ENCODE peak calls at places on chromosomes 11 and 22, in seven cellular contexts. G, H, L, P, Q, T and A are unnamed samples.

GRCh38 chr11:111911563-111912401 is at the start of gene CRYAB:
- DNase-seq in G (no peak), H (no peak), L (peak; percentile 82), P (peak; percentile 89), Q (peak; percentile 90), T (peak; percentile 95), A (peak; percentile 96)

GRCh38 chr22:39624501-39624821 is 53.9 kb downstream of the CACNA1I start:
- DNase-seq in G (no peak), H (no peak), L (no peak), P (no peak), Q (no peak), T (no peak), A (no peak)

GRCh38 chr11:44065161-44065571 is 904 bp upstream of the ACCS start:
- DNase-seq in G (no peak), H (no peak), L (no peak), P (no peak), Q (no peak), T (no peak), A (no peak)

GRCh38 chr22:26671317-26672059 is 14.1 kb downstream of the MIAT start:
- DNase-seq in G (peak; percentile 73), H (peak; percentile 78), L (peak; percentile 60), P (no peak), Q (peak; percentile 33), T (peak; percentile 44), A (no peak)

GRCh38 chr11:125245299-125245698 is 80.7 kb downstream of the PKNOX2 start:
- DNase-seq in G (no peak), H (no peak), L (no peak), P (no peak), Q (no peak), T (no peak), A (no peak)

GRCh38 chr11:46972821-46973220 is 36.3 kb downstream of the CSTPP1 start:
- DNase-seq in G (no peak), H (no peak), L (no peak), P (no peak), Q (no peak), T (no peak), A (no peak)

GRCh38 chr11:44312876-44313275 is 2.9 kb upstream of the ALX4 start:
- DNase-seq in G (no peak), H (no peak), L (no peak), P (no peak), Q (no peak), T (no peak), A (no peak)

GRCh38 chr11:62472063-62472884 is 53.4 kb downstream of the SCGB1A1 start:
- DNase-seq in G (no peak), H (no peak), L (peak; percentile 40), P (no peak), Q (peak; percentile 33), T (no peak), A (no peak)

GRCh38 chr11:120881591-120881990 is 142.3 kb upstream of the TBCEL start:
- DNase-seq in G (no peak), H (no peak), L (no peak), P (no peak), Q (no peak), T (no peak), A (no peak)

GRCh38 chr22:35629406-35630234 is 12.5 kb upstream of the MB start:
- DNase-seq in G (no peak), H (peak; percentile 46), L (peak; percentile 84), P (no peak), Q (peak; percentile 70), T (peak; percentile 68), A (no peak)

GRCh38 chr11:68332186-68332585 is 19.8 kb downstream of the LRP5 start:
- DNase-seq in G (no peak), H (no peak), L (no peak), P (no peak), Q (no peak), T (peak; percentile 17), A (no peak)

GRCh38 chr11:75328426-75329277 is 22.8 kb downstream of the ARRB1 start:
- DNase-seq in G (peak; percentile 71), H (peak; percentile 61), L (peak; percentile 72), P (peak; percentile 70), Q (peak; percentile 49), T (peak; percentile 79), A (peak; percentile 84)

GRCh38 chr11:96607890-96608558 is 218.2 kb downstream of the JRKL start:
- DNase-seq in G (no peak), H (no peak), L (no peak), P (no peak), Q (no peak), T (no peak), A (no peak)

GRCh38 chr11:11502303-11502828 is 119.4 kb downstream of the GALNT18 start:
- DNase-seq in G (no peak), H (no peak), L (no peak), P (no peak), Q (no peak), T (no peak), A (no peak)

GRCh38 chr22:45999379-45999971 is 22.5 kb upstream of the WNT7B start:
- DNase-seq in G (no peak), H (no peak), L (no peak), P (peak; percentile 11), Q (no peak), T (peak; percentile 19), A (peak; percentile 19)

GRCh38 chr11:2767751-2768150 is 68.0 kb upstream of the KCNQ1OT1 start:
- DNase-seq in G (no peak), H (peak; percentile 7), L (no peak), P (no peak), Q (peak; percentile 4), T (no peak), A (no peak)

GRCh38 chr11:126929186-126930085 is 71.1 kb downstream of the KIRREL3 start:
- DNase-seq in G (no peak), H (no peak), L (no peak), P (no peak), Q (no peak), T (no peak), A (no peak)

GRCh38 chr11:13713982-13714381 is 45.5 kb downstream of the FAR1 start:
- DNase-seq in G (no peak), H (no peak), L (no peak), P (no peak), Q (no peak), T (no peak), A (no peak)

GRCh38 chr11:67780056-67780455 is 105.6 kb upstream of the ALDH3B2 start:
- DNase-seq in G (no peak), H (no peak), L (no peak), P (no peak), Q (no peak), T (no peak), A (no peak)

GRCh38 chr11:110488446-110488845 is 58.7 kb downstream of the FDX1 start:
- DNase-seq in G (no peak), H (no peak), L (no peak), P (no peak), Q (no peak), T (no peak), A (no peak)
- H3K4me3 ChIP-seq in G (no peak overlapping the region), H (no peak overlapping the region), L (no peak overlapping the region), P (no peak overlapping the region), Q (no peak overlapping the region), T (no peak overlapping the region), A (no peak overlapping the region)

GRCh38 chr22:37222440-37222971 is 10.2 kb upstream of the SSTR3 start:
- DNase-seq in G (peak; percentile 61), H (peak; percentile 65), L (no peak), P (no peak), Q (no peak), T (no peak), A (no peak)

GRCh38 chr22:37224757-37225420 is 12.6 kb upstream of the SSTR3 start:
- DNase-seq in G (no peak), H (no peak), L (no peak), P (no peak), Q (no peak), T (no peak), A (no peak)

GRCh38 chr22:37226087-37226486 is 13.8 kb upstream of the SSTR3 start:
- DNase-seq in G (no peak), H (no peak), L (no peak), P (no peak), Q (no peak), T (no peak), A (no peak)

GRCh38 chr22:37225481-37225880 is 13.2 kb upstream of the SSTR3 start:
- DNase-seq in G (no peak), H (no peak), L (no peak), P (no peak), Q (no peak), T (no peak), A (no peak)

DNA sequence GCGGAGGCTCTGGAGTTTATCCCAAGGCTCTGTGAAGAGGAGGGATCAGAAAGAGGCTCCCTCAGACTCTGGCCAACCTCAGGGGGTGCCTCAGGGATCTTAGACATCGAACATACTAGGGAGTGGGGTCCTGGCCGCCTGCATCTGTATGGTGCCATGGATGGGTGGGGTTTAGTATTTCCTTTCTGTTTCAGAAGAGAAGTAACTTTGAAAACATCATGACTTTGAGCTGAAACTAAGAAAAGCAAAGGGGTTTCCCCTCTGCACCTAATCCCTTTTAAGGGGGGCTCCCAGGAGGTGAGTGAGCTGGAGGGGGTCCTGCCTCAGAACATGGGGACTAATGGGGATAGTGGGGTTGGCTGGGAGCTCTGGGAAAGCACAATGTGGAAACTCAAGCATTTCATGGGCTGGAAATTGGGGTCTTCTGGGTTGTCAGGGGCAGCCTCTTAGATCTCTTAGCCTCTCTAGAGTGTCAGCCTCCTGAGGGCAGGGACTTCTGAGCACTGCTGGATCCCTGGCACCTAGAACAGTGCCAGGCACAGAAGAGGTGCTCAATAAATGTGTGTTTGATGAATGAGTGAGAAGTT is 11.8 kb upstream of the SSTR3 start:
- DNase-seq in G (peak; percentile 48), H (no peak), L (no peak), P (no peak), Q (no peak), T (no peak), A (no peak)
- H3K27ac ChIP-seq in G (peak overlapping the region; percentile 87), H (peak overlapping the region; percentile 29), L (no peak overlapping the region), P (no peak overlapping the region), Q (no peak overlapping the region), T (peak overlapping the region; percentile 76), A (no peak overlapping the region)

GRCh38 chr22:37331811-37332536 is 49.7 kb downstream of the CYTH4 start:
- DNase-seq in G (no peak), H (no peak), L (no peak), P (no peak), Q (no peak), T (no peak), A (no peak)
- H3K4me3 ChIP-seq in G (no peak overlapping the region), H (no peak overlapping the region), L (no peak overlapping the region), P (no peak overlapping the region), Q (no peak overlapping the region), T (no peak overlapping the region), A (no peak overlapping the region)

DNA sequence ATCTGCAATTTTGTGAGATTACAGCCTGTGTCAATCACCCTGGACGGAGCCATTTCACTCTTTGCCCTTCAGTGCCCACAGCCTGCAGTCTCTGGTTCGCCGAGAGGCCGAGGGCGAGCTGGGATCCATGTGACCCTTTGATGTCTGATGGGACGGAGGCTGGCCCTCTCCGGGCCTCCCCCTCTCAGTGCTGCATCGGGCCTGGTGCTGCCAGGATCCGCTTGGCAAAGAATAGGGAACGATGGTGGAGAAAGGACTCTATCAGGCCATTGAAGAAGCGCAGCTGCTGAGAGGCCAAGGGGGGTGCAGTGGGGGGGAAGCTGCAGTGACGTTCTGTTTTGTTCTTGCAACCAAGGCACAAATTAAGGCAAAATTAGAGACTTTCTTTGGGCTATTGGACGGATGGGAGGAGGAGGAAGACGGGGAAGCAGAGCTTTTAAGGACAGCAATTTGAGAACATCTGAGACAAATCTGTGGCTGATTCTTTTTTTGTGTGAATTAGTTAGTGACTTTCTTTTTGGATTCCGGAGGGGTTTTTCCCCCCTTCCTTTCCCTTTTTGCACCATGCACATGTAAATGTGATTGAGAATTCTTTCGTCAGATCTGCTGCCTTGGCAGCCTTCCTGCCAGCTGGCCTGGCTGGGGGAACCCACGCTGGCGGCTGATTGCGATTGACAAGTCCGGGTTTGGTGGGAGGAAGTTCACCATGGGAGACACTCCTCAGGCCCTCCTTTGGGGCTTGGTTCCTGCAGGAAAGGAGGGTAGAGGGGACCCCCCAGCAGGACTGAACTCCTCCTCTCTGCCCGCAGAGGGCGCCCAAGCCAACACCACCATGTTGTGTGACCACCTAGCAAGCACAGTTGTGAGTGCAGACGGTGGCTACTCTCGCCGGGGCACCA is 214.5 kb downstream of the NTM start:
- DNase-seq in G (no peak), H (no peak), L (no peak), P (peak; percentile 15), Q (no peak), T (no peak), A (peak; percentile 97)
- H3K27ac ChIP-seq in G (no peak overlapping the region), H (no peak overlapping the region), L (no peak overlapping the region), P (no peak overlapping the region), Q (no peak overlapping the region), T (no peak overlapping the region), A (peak overlapping the region; percentile 92)